ENCODE peak calls at places on chromosomes 13 and 19, in five cellular contexts. C is DND-41, P is fibroblast of lung, G is hepatocyte, L is IMR-90. Q is an unnamed sample.

GRCh38 chr19:49150106-49150943 is 4.9 kb downstream of the HRC start:
- DNase-seq in G (peak), L (peak), P (peak), C (peak), Q (peak)

GRCh38 chr19:3801412-3802096 is 15.4 kb upstream of the MATK start:
- DNase-seq in P (peak), C (no peak), G (no peak), L (no peak), Q (peak)

GRCh38 chr13:26721251-26721939 is 39.2 kb downstream of the GPR12 start:
- DNase-seq in G (no peak), P (no peak), C (peak), L (no peak), Q (no peak)

GRCh38 chr13:113361406-113361805 is 2.5 kb downstream of the GRTP1 start:
- DNase-seq in C (no peak), P (no peak), L (no peak), G (no peak), Q (no peak)

GRCh38 chr19:14450876-14451275 is 17.8 kb downstream of the PKN1 start:
- DNase-seq in L (no peak), G (no peak), C (no peak), P (no peak), Q (no peak)

GRCh38 chr19:17765069-17765618 is 13.9 kb downstream of the FCHO1 start:
- DNase-seq in L (no peak), G (no peak), C (no peak), P (no peak), Q (peak)

GRCh38 chr13:70206671-70207070 is 98.4 kb upstream of the KLHL1 start:
- DNase-seq in C (no peak), P (no peak), L (no peak), G (no peak), Q (no peak)

GRCh38 chr13:74290324-74290773 is 156.1 kb upstream of the KLF12 start:
- DNase-seq in G (peak), L (peak), P (peak), C (no peak), Q (peak)

GRCh38 chr13:94595006-94595942 is 678 bp downstream of the TGDS start:
- DNase-seq in L (peak), P (peak), G (peak), C (peak), Q (peak)

GRCh38 chr19:42292042-42292960 is 9.6 kb upstream of the PRR19 start:
- DNase-seq in C (no peak), G (no peak), L (no peak), P (no peak), Q (no peak)

GRCh38 chr19:5103061-5103701 is 134.3 kb downstream of the KDM4B start:
- DNase-seq in G (peak), P (peak), L (peak), C (no peak), Q (no peak)

GRCh38 chr19:23855676-23856075 is 59.0 kb upstream of the ZNF726 start:
- DNase-seq in P (no peak), G (no peak), L (no peak), C (no peak), Q (no peak)

GRCh38 chr13:86020350-86021002 is 221.3 kb upstream of the SLITRK6 start:
- DNase-seq in L (peak), P (peak), C (no peak), G (peak), Q (peak)

GRCh38 chr19:374886-375235 is 30.3 kb upstream of the MIER2 start:
- DNase-seq in G (no peak), L (no peak), P (no peak), C (no peak), Q (no peak)

GRCh38 chr19:31220540-31220939 is 128.7 kb downstream of the TSHZ3 start:
- DNase-seq in L (no peak), G (no peak), C (peak), P (no peak), Q (no peak)

GRCh38 chr19:29587518-29587986 is 18.5 kb upstream of the POP4 start:
- DNase-seq in G (no peak), C (peak), L (peak), P (peak), Q (peak)

GRCh38 chr19:19459707-19460251 is 54.3 kb downstream of the GATAD2A start:
- DNase-seq in L (peak), P (peak), G (no peak), C (peak), Q (peak)

GRCh38 chr13:39951301-39951700 is 295.8 kb downstream of the COG6 start:
- DNase-seq in L (no peak), C (no peak), P (no peak), G (no peak), Q (no peak)

GRCh38 chr19:41940443-41941409 is 12.5 kb upstream of the ERFL start:
- DNase-seq in C (no peak), L (no peak), G (no peak), P (no peak), Q (no peak)

GRCh38 chr13:86080340-86080995 is 281.2 kb upstream of the SLITRK6 start:
- DNase-seq in C (no peak), G (no peak), L (no peak), P (peak), Q (peak)

GRCh38 chr19:11473725-11474124 is 7.1 kb downstream of the ELAVL3 start:
- DNase-seq in L (no peak), P (no peak), C (no peak), G (no peak), Q (no peak)

GRCh38 chr13:95484052-95484451 is 68.5 kb upstream of the CLDN10 start:
- DNase-seq in G (no peak), L (no peak), C (no peak), P (no peak), Q (no peak)

GRCh38 chr19:47479701-47480503 is 4.1 kb downstream of the KPTN start:
- DNase-seq in C (no peak), L (no peak), P (peak), G (no peak), Q (no peak)

GRCh38 chr19:48110350-48110966 is at the start of gene PLA2G4C:
- DNase-seq in P (peak), G (peak), C (peak), L (peak), Q (peak)

GRCh38 chr13:60617863-60618733 is 221.1 kb downstream of the TDRD3 start:
- DNase-seq in G (peak), C (no peak), L (peak), P (peak), Q (peak)

GRCh38 chr13:78602561-78603239 is 652 bp downstream of the POU4F1 start:
- DNase-seq in C (no peak), G (no peak), P (no peak), L (no peak), Q (no peak)

DNA sequence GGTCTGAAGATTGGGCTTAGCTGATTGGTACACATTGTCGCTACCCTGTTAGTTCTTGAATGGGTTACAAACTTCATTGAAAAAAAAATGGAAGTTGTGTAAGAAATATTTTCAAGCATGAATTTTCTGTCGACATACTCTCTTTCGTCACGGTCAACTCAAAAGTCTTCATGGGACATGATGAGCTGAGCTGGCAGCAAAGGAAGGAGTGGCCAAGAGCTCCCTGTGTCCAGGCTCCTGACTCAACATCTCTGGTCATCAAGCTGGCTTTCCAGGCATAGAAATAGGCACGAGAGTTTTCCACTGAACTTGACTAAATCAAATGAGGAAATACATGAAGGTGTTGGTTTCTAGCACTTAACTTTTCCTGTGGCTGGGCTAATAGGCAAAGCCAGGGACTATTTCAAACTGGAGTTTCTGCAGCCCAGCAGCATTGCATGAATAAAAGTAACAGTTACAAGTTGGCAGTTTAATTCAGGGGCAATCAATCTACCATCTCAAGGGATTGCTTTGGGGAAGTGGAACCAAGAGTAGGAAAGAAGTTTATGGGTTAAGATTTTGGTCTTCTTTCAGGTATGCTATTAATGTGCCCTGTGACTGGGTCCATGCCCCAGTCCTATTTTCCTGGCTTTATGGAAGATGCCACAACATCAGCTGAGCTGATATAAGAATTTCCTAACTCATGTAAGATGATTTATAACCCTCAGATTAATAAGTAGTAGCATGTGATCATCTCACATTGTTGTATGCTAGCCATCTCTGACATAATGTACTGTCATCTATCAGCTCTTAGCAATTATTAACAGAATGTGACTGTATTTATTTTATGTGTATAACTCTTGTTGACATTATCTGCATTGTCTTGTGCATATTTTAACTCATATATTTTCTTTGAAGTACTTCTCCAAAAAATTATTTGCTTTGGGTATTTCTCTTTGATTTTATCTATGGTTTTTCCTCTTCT is 385.8 kb downstream of the DLEU7 start:
- DNase-seq in C (no peak), G (no peak), P (no peak), L (no peak), Q (no peak)
- H3K4me2 ChIP-seq in C (no peak), G (no peak), P (no peak), L (no peak), Q (no peak)

GRCh38 chr19:53664152-53664551 is 32.4 kb downstream of the DPRX start:
- DNase-seq in P (no peak), L (no peak), G (no peak), C (no peak), Q (no peak)
- H3K4me3 ChIP-seq in P (no peak), L (no peak), G (no peak), C (no peak), Q (no peak)

GRCh38 chr13:45538382-45538781 is 73.6 kb downstream of the COG3 start:
- DNase-seq in P (no peak), G (no peak), C (no peak), L (no peak), Q (no peak)
- H3K4me2 ChIP-seq in P (no peak), G (no peak), C (no peak), L (no peak), Q (no peak)

GRCh38 chr19:13027031-13027430 is 31.8 kb downstream of the NFIX start:
- DNase-seq in L (no peak), C (no peak), P (no peak), G (no peak), Q (no peak)
- H3K4me3 ChIP-seq in L (peak), C (no peak), P (peak), G (no peak), Q (peak)

GRCh38 chr19:35404879-35405622 is 34.2 kb downstream of the GPR42 start:
- DNase-seq in L (peak), C (no peak), P (peak), G (peak), Q (peak)

GRCh38 chr19:35410487-35410886 is 37.6 kb upstream of the FFAR2 start:
- DNase-seq in G (no peak), C (no peak), L (no peak), P (no peak), Q (no peak)

GRCh38 chr19:35407619-35408018 is 36.8 kb downstream of the GPR42 start:
- DNase-seq in C (no peak), L (no peak), P (no peak), G (no peak), Q (no peak)

GRCh38 chr19:35408284-35409171 is 37.7 kb downstream of the GPR42 start:
- DNase-seq in G (no peak), P (no peak), C (no peak), L (no peak), Q (no peak)

DNA sequence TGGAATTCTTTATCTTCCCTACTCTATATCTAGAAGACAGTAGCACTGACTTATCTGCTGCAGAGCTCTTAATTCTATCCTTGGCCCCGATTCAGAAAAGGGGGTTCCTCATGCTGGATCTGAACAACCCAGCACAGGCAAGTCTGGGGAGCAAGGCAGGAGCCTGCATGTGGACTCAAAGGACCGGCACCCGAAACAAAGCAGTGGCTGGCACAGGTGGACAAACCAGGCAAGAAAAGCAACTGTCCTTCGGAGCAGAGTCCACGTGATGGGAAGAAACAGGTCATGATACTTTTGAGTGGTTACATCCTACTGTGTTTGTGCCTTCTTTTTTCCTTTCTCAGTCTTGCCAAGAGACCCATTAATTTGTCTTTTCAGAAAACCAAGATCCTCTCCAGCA is 38.3 kb downstream of the GPR42 start:
- DNase-seq in L (no peak), P (no peak), G (no peak), C (no peak), Q (no peak)
- H3K4me2 ChIP-seq in L (no peak), P (no peak), G (no peak), C (no peak), Q (no peak)

DNA sequence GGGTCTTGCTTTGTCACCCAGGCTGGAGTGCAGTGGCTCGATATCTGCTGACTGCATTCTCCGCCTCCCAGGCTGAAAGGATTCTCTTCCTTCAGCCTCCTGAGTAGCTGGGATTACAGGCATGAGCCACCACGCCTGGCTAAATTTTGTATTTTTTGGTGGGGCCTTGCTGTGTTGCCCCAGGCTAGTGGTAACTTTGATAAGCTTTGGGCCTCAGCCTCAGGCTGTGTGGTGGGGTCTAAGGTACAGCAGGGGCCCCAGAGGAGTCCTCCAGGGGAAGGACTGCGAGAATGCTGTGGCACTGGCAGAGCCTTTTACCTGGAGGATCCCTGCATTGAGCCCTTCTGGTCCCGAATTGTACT is 7.2 kb downstream of the DOT1L start:
- DNase-seq in P (no peak), C (no peak), L (no peak), G (no peak), Q (no peak)
- H3K4me3 ChIP-seq in P (no peak), C (no peak), L (no peak), G (no peak), Q (no peak)

GRCh38 chr19:55322495-55322894 is 2.6 kb downstream of the TMEM150B start:
- DNase-seq in L (no peak), G (peak), C (no peak), P (no peak), Q (no peak)

GRCh38 chr19:55320844-55321419 is 4.2 kb downstream of the TMEM150B start:
- DNase-seq in C (no peak), L (no peak), G (no peak), P (no peak), Q (no peak)

GRCh38 chr19:55324705-55325104 is 436 bp downstream of the TMEM150B start:
- DNase-seq in L (no peak), G (no peak), P (no peak), C (no peak), Q (no peak)

GRCh38 chr19:55319786-55320185 is 5.4 kb downstream of the TMEM150B start:
- DNase-seq in P (peak), G (peak), L (peak), C (no peak), Q (no peak)

DNA sequence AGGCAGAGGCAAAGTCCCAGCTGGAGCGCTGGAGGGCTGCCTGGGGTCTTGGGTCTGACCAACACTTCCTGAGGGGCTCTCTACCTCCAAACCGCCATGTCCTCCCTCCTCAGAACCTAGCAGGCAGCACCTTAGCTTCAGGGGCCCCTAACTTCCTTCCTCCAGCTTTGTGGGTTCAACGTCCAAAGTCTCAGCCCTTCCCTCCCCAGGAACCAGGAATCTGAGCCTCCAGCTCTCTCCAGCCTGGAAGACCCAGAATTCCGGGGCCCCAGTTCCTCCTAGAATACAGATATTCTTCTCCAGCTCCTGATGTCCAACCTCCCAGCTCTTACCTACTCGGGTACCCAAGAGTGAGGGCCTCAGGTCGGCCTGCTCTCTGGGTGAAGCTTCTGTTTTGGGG is 3.7 kb downstream of the TMEM150B start:
- DNase-seq in G (peak), C (no peak), P (no peak), L (no peak), Q (no peak)
- H3K4me2 ChIP-seq in G (peak), C (no peak), P (no peak), L (no peak), Q (no peak)

DNA sequence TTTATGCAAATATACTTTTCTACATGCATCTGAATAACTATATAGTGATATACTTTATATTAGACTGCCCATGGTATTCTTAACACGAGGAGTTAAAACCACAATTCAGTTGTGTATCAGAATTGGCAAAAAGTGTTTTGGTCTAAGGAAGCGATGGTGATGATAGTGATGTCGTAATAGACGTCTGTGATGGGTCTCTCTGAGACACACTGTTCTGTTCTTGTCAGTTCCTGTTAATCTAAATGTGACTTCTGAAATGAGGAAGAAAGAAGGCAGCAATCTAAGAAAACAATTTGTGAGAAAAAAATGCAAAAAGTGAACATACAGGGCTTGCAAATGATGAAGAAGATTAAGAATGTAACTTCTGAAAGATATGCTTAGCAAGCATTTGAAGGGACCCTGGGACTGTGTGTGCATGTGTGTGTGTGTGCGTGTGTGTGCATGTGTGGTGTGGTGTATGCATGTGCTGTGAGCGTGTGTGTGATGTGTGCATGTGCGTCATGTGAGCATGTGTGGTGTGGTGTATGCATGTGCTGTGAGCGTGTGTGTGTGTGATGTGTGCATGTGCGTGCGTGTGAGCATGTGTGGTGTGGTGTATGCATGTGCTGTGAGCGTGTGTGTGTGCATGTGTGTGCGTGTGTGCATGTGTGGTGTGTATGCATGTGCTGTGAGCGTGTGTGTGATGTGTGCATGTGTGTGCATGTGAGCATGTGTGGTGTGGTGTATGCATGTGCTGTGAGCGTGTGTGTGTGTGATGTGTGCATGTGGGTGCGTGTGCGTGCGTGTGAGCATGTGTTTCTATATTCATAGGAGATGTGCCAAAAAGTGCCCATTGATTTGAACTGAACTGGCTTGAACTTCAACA is 131.8 kb downstream of the IRS2 start:
- DNase-seq in P (no peak), C (no peak), L (no peak), G (no peak), Q (no peak)
- H3K4me3 ChIP-seq in P (no peak), C (no peak), L (no peak), G (no peak), Q (no peak)

GRCh38 chr19:43652546-43652874 is 12.9 kb upstream of the CADM4 start:
- DNase-seq in C (no peak), L (no peak), P (no peak), G (no peak), Q (no peak)

GRCh38 chr19:43651758-43652545 is 12.3 kb upstream of the CADM4 start:
- DNase-seq in P (peak), C (peak), L (peak), G (peak), Q (peak)

GRCh38 chr19:43660301-43660700 is 9.7 kb downstream of the PLAUR start:
- DNase-seq in C (no peak), G (no peak), L (no peak), P (no peak), Q (no peak)

GRCh38 chr19:43658001-43658400 is 12.0 kb downstream of the PLAUR start:
- DNase-seq in C (no peak), P (no peak), G (no peak), L (no peak), Q (no peak)

DNA sequence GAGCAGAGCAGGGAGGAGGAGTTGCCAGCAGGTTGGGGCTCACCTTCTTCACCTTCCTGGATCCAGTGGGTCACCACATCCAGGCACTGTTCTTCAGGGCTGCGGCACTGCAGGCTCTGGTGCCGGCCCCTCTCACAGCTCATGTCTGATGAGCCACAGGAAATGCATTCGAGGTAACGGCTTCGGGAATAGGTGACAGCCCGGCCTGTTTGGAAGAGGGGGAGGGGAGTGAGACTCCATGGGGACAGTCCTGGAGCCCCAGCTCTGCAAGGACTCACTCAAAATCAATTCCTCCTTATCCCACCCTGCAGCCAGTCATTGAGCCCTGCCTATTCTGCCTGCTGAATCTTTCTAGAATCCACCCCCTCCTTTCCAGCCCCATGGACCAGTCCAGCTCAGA is 13.5 kb downstream of the PLAUR start:
- DNase-seq in G (no peak), P (no peak), L (no peak), C (no peak), Q (no peak)
- H3K4me2 ChIP-seq in G (no peak), P (no peak), L (no peak), C (no peak), Q (no peak)